ENCODE peak calls at places on chromosomes 3 and 15, in seven cellular contexts. W, A, E, L, V, T and R are unnamed samples.

GRCh38 chr3:31522152-31522551 is 10.6 kb upstream of the STT3B start:
- DNase-seq in L (no peak), V (no peak), T (no peak), E (no peak), A (no peak), W (no peak), R (no peak)

GRCh38 chr3:114449271-114450007 is 155.6 kb downstream of the TIGIT start:
- DNase-seq in L (no peak), A (no peak), V (no peak), W (no peak), E (no peak), T (peak), R (no peak)

GRCh38 chr3:66410976-66411375 is 89.8 kb downstream of the LRIG1 start:
- DNase-seq in A (no peak), L (no peak), V (peak), W (no peak), E (no peak), T (no peak), R (no peak)

GRCh38 chr3:122760457-122761271 is 33.0 kb downstream of the HSPBAP1 start:
- DNase-seq in W (no peak), T (peak), A (no peak), V (peak), E (no peak), L (no peak), R (no peak)

GRCh38 chr3:174874258-174874657 is 15.1 kb downstream of the NAALADL2 start:
- DNase-seq in E (no peak), L (no peak), T (no peak), A (no peak), W (no peak), V (no peak), R (no peak)

GRCh38 chr3:128217702-128218475 is 64.6 kb downstream of the EEFSEC start:
- DNase-seq in E (no peak), V (no peak), L (no peak), A (no peak), W (no peak), T (peak), R (no peak)

GRCh38 chr3:45794177-45794560 is 2.2 kb downstream of the SLC6A20 start:
- DNase-seq in V (peak), T (no peak), L (no peak), A (no peak), E (no peak), W (no peak), R (no peak)

GRCh38 chr15:77568960-77569646 is 63.6 kb downstream of the LINGO1 start:
- DNase-seq in W (no peak), L (no peak), V (no peak), T (no peak), A (no peak), E (no peak), R (no peak)

GRCh38 chr15:92162657-92163056 is 231.0 kb upstream of the ST8SIA2 start:
- DNase-seq in L (no peak), V (no peak), W (no peak), T (no peak), E (no peak), A (no peak), R (no peak)

GRCh38 chr3:141878812-141879211 is 2.4 kb downstream of the ATP1B3 start:
- DNase-seq in W (no peak), L (no peak), E (no peak), V (no peak), T (peak), A (no peak), R (no peak)

GRCh38 chr3:108780235-108780634 is 23.0 kb upstream of the RETNLB start:
- DNase-seq in L (no peak), V (peak), A (peak), E (no peak), W (no peak), T (no peak), R (no peak)

GRCh38 chr3:127953092-127953491 is 38.1 kb downstream of the KBTBD12 start:
- DNase-seq in L (no peak), E (no peak), V (no peak), W (no peak), T (no peak), A (no peak), R (no peak)